ENCODE peak calls at places on chromosomes 2 and 18, in eight cellular contexts. One of them, this sample, is unnamed.

GRCh38 chr2:234863043-234863934 is 88.5 kb upstream of the SH3BP4 start:
- DNase-seq in body of pancreas: peak; percentile 80
- DNase-seq in neural progenitor cell: no peak
- DNase-seq in heart left ventricle: no peak
- DNase-seq in uterus: peak; percentile 47
- DNase-seq in SJSA1: peak; percentile 48
- DNase-seq in SK-N-SH: no peak
- DNase-seq in sigmoid colon: peak; percentile 70
- DNase-seq in this sample: no peak

GRCh38 chr2:240959214-240959940 is 39.0 kb upstream of the SNED1 start:
- DNase-seq in SJSA1: no peak
- DNase-seq in neural progenitor cell: no peak
- DNase-seq in uterus: no peak
- DNase-seq in SK-N-SH: peak; percentile 31
- DNase-seq in heart left ventricle: no peak
- DNase-seq in body of pancreas: no peak
- DNase-seq in sigmoid colon: peak; percentile 52
- DNase-seq in this sample: no peak

GRCh38 chr2:3046170-3046865 is 331.3 kb downstream of the EIPR1 start:
- DNase-seq in heart left ventricle: no peak
- DNase-seq in uterus: no peak
- DNase-seq in neural progenitor cell: no peak
- DNase-seq in SK-N-SH: no peak
- DNase-seq in SJSA1: no peak
- DNase-seq in sigmoid colon: no peak
- DNase-seq in body of pancreas: no peak
- DNase-seq in this sample: no peak

GRCh38 chr2:8543065-8543411 is 138.8 kb upstream of the ID2 start:
- DNase-seq in body of pancreas: no peak
- DNase-seq in neural progenitor cell: no peak
- DNase-seq in SJSA1: no peak
- DNase-seq in SK-N-SH: no peak
- DNase-seq in uterus: no peak
- DNase-seq in heart left ventricle: no peak
- DNase-seq in sigmoid colon: no peak
- DNase-seq in this sample: no peak

GRCh38 chr2:223055836-223056235 is 3.8 kb downstream of the KCNE4 start:
- DNase-seq in SK-N-SH: no peak
- DNase-seq in neural progenitor cell: no peak
- DNase-seq in body of pancreas: peak; percentile 44
- DNase-seq in SJSA1: no peak
- DNase-seq in heart left ventricle: peak; percentile 59
- DNase-seq in sigmoid colon: peak; percentile 70
- DNase-seq in uterus: peak; percentile 54
- DNase-seq in this sample: no peak

GRCh38 chr2:23375448-23375847 is 9.5 kb upstream of the KLHL29 start:
- DNase-seq in SJSA1: no peak
- DNase-seq in uterus: no peak
- DNase-seq in body of pancreas: no peak
- DNase-seq in SK-N-SH: peak; percentile 55
- DNase-seq in heart left ventricle: no peak
- DNase-seq in neural progenitor cell: peak; percentile 34
- DNase-seq in sigmoid colon: no peak
- DNase-seq in this sample: no peak

GRCh38 chr2:56047136-56047535 is 123.6 kb upstream of the EFEMP1 start:
- DNase-seq in SK-N-SH: no peak
- DNase-seq in neural progenitor cell: no peak
- DNase-seq in sigmoid colon: no peak
- DNase-seq in SJSA1: no peak
- DNase-seq in uterus: no peak
- DNase-seq in heart left ventricle: no peak
- DNase-seq in body of pancreas: no peak
- DNase-seq in this sample: no peak

GRCh38 chr2:11945139-11946126 is 199.0 kb downstream of the LPIN1 start:
- DNase-seq in SJSA1: no peak
- DNase-seq in SK-N-SH: no peak
- DNase-seq in uterus: no peak
- DNase-seq in body of pancreas: no peak
- DNase-seq in sigmoid colon: no peak
- DNase-seq in heart left ventricle: no peak
- DNase-seq in neural progenitor cell: no peak
- DNase-seq in this sample: no peak

GRCh38 chr2:149651229-149651628 is 63.7 kb upstream of the MMADHC start:
- DNase-seq in SK-N-SH: no peak
- DNase-seq in body of pancreas: no peak
- DNase-seq in SJSA1: no peak
- DNase-seq in sigmoid colon: no peak
- DNase-seq in neural progenitor cell: no peak
- DNase-seq in heart left ventricle: no peak
- DNase-seq in uterus: no peak
- DNase-seq in this sample: no peak

GRCh38 chr18:52337286-52337685 is 2.7 kb upstream of the DCC start:
- DNase-seq in body of pancreas: no peak
- DNase-seq in sigmoid colon: no peak
- DNase-seq in SK-N-SH: no peak
- DNase-seq in uterus: no peak
- DNase-seq in neural progenitor cell: no peak
- DNase-seq in heart left ventricle: no peak
- DNase-seq in SJSA1: no peak
- DNase-seq in this sample: no peak

GRCh38 chr2:205722538-205722878 is 40.2 kb downstream of the NRP2 start:
- DNase-seq in uterus: no peak
- DNase-seq in heart left ventricle: no peak
- DNase-seq in body of pancreas: no peak
- DNase-seq in sigmoid colon: no peak
- DNase-seq in SK-N-SH: no peak
- DNase-seq in neural progenitor cell: peak; percentile 80
- DNase-seq in SJSA1: no peak
- DNase-seq in this sample: no peak

GRCh38 chr2:205720451-205720902 is 38.2 kb downstream of the NRP2 start:
- DNase-seq in uterus: no peak
- DNase-seq in SJSA1: no peak
- DNase-seq in body of pancreas: no peak
- DNase-seq in neural progenitor cell: peak; percentile 83
- DNase-seq in sigmoid colon: no peak
- DNase-seq in heart left ventricle: no peak
- DNase-seq in SK-N-SH: no peak
- DNase-seq in this sample: no peak

GRCh38 chr2:205721057-205721767 is 38.9 kb downstream of the NRP2 start:
- DNase-seq in neural progenitor cell: peak; percentile 75
- DNase-seq in SK-N-SH: no peak
- DNase-seq in uterus: no peak
- DNase-seq in sigmoid colon: no peak
- DNase-seq in SJSA1: no peak
- DNase-seq in body of pancreas: no peak
- DNase-seq in heart left ventricle: no peak
- DNase-seq in this sample: no peak

GRCh38 chr2:205725059-205725458 is 42.8 kb downstream of the NRP2 start:
- DNase-seq in SK-N-SH: no peak
- DNase-seq in heart left ventricle: no peak
- DNase-seq in SJSA1: no peak
- DNase-seq in uterus: no peak
- DNase-seq in neural progenitor cell: no peak
- DNase-seq in body of pancreas: no peak
- DNase-seq in sigmoid colon: no peak
- DNase-seq in this sample: no peak

GRCh38 chr2:205723174-205723573 is 40.9 kb downstream of the NRP2 start:
- DNase-seq in SJSA1: no peak
- DNase-seq in sigmoid colon: no peak
- DNase-seq in neural progenitor cell: no peak
- DNase-seq in heart left ventricle: no peak
- DNase-seq in body of pancreas: no peak
- DNase-seq in uterus: no peak
- DNase-seq in SK-N-SH: no peak
- DNase-seq in this sample: no peak
- H3K27ac ChIP-seq in SJSA1: no peak overlapping the region
- H3K27ac ChIP-seq in sigmoid colon: peak overlapping the region; percentile 99
- H3K27ac ChIP-seq in neural progenitor cell: peak overlapping the region; percentile 92
- H3K27ac ChIP-seq in heart left ventricle: peak overlapping the region; percentile 71
- H3K27ac ChIP-seq in body of pancreas: no peak overlapping the region
- H3K27ac ChIP-seq in uterus: peak overlapping the region; percentile 16
- H3K27ac ChIP-seq in SK-N-SH: no peak overlapping the region
- H3K27ac ChIP-seq in this sample: no peak overlapping the region

DNA sequence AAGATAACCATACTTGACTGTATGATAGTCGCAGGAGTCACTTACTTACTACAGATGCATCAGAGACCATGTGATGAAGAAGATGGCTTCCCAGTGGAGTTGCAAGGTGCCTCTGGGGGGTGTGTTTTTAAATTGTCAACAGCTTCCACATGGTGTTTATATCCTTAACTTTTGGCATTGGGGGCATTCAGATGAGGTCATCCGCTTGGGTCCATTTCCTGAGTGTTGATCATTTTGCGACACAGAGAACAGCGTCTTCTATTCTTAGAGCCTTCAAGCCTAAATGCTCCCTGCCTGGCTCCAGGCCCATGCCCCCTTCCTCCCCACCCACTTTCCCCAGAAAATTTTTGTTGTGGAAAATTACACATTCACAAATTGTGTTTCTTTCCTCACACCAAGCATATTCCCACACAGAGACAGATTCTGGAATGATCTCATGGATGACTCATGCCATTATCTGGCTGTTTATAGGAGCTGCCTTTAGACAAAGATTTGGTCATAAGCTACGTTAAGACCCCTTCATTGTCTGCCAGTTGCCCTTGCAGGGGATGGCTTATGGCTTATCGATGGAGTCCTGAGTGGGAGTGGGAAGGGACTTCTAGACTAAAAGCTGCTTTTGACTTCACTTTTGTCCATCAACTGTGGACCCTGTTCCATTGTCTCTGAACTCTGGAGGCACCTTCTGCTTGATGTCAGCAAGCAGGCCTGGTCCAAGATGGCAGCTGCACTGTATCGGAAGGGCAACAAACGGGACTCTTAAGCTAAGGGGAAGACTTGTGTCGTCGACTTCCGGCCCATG is 91.8 kb downstream of the CABLES1 start:
- DNase-seq in SK-N-SH: no peak
- DNase-seq in body of pancreas: no peak
- DNase-seq in neural progenitor cell: no peak
- DNase-seq in SJSA1: peak; percentile 65
- DNase-seq in uterus: peak; percentile 69
- DNase-seq in heart left ventricle: no peak
- DNase-seq in sigmoid colon: peak; percentile 86
- DNase-seq in this sample: no peak
- H3K27ac ChIP-seq in SK-N-SH: no peak overlapping the region
- H3K27ac ChIP-seq in body of pancreas: no peak overlapping the region
- H3K27ac ChIP-seq in neural progenitor cell: no peak overlapping the region
- H3K27ac ChIP-seq in SJSA1: peak overlapping the region; percentile 27
- H3K27ac ChIP-seq in uterus: peak overlapping the region; percentile 95
- H3K27ac ChIP-seq in heart left ventricle: peak overlapping the region; percentile 76
- H3K27ac ChIP-seq in sigmoid colon: peak overlapping the region; percentile 82
- H3K27ac ChIP-seq in this sample: peak overlapping the region; percentile 42

GRCh38 chr2:41836944-41837343 is 210.9 kb upstream of the PKDCC start:
- DNase-seq in SJSA1: peak; percentile 12
- DNase-seq in sigmoid colon: no peak
- DNase-seq in uterus: no peak
- DNase-seq in SK-N-SH: no peak
- DNase-seq in heart left ventricle: no peak
- DNase-seq in body of pancreas: no peak
- DNase-seq in neural progenitor cell: peak; percentile 83
- DNase-seq in this sample: no peak

GRCh38 chr2:41837610-41838009 is 210.2 kb upstream of the PKDCC start:
- DNase-seq in SK-N-SH: no peak
- DNase-seq in SJSA1: no peak
- DNase-seq in sigmoid colon: no peak
- DNase-seq in neural progenitor cell: no peak
- DNase-seq in body of pancreas: no peak
- DNase-seq in uterus: no peak
- DNase-seq in heart left ventricle: no peak
- DNase-seq in this sample: no peak

DNA sequence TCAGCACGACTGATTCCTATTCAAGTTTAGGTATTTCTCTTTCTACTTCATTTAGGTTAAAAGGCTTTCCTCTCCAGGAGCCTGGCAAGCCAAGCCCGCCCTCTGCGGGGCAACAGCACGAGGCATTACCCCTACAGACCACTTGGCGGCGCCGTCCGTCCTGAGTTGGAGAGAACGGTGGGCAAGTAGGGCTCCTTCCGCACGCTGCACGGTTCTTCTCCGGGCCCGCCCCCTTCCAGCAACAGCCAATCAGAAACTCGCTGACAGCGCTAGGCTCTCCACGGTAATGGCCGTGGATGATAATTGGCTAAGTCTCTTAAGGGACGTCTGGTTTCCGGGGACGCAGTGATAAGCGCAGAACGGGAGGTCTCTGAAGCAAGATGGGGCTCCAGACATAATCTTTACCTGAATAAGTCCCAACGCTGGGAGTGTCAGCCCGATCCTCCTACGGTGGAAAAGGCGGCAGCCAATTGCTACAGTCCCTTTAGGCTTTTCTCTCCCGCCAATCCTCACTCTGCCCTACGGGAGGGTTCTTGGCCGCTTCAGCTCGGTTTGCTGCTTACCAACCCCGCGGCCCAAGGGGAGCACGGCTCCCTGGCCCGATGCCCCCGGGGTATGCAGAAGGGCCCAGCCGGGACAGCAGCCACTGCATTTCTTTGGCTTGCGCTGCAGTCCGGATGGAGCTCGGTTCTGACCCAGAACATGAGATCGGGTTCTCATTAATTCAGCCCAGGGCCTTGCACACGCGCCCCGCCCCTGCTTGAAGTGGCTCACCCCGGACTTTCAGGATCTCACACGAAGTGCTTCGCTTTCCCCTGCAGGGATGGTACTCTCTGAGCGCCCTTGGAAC is 206.9 kb upstream of the PKDCC start:
- DNase-seq in neural progenitor cell: peak; percentile 95
- DNase-seq in body of pancreas: peak; percentile 98
- DNase-seq in heart left ventricle: peak; percentile 96
- DNase-seq in SK-N-SH: peak; percentile 96
- DNase-seq in uterus: peak; percentile 96
- DNase-seq in sigmoid colon: peak; percentile 98
- DNase-seq in SJSA1: peak; percentile 97
- DNase-seq in this sample: peak; percentile 96
- H3K27ac ChIP-seq in neural progenitor cell: no peak overlapping the region
- H3K27ac ChIP-seq in body of pancreas: peak overlapping the region; percentile 68
- H3K27ac ChIP-seq in heart left ventricle: peak overlapping the region; percentile 64
- H3K27ac ChIP-seq in SK-N-SH: peak overlapping the region; percentile 91
- H3K27ac ChIP-seq in uterus: peak overlapping the region; percentile 77
- H3K27ac ChIP-seq in sigmoid colon: peak overlapping the region; percentile 91
- H3K27ac ChIP-seq in SJSA1: peak overlapping the region; percentile 25
- H3K27ac ChIP-seq in this sample: peak overlapping the region; percentile 85

GRCh38 chr2:101199153-101199810 is 48.1 kb upstream of the TBC1D8 start:
- DNase-seq in neural progenitor cell: no peak
- DNase-seq in SK-N-SH: no peak
- DNase-seq in sigmoid colon: no peak
- DNase-seq in heart left ventricle: no peak
- DNase-seq in SJSA1: no peak
- DNase-seq in uterus: no peak
- DNase-seq in body of pancreas: no peak
- DNase-seq in this sample: no peak
- H3K27ac ChIP-seq in neural progenitor cell: no peak overlapping the region
- H3K27ac ChIP-seq in SK-N-SH: no peak overlapping the region
- H3K27ac ChIP-seq in sigmoid colon: no peak overlapping the region
- H3K27ac ChIP-seq in heart left ventricle: no peak overlapping the region
- H3K27ac ChIP-seq in SJSA1: no peak overlapping the region
- H3K27ac ChIP-seq in uterus: no peak overlapping the region
- H3K27ac ChIP-seq in body of pancreas: no peak overlapping the region
- H3K27ac ChIP-seq in this sample: no peak overlapping the region

This sample was measured in caudate nucleus.